ENCODE peak calls at places on chromosomes 16 and 17, in four cellular contexts. E, Q, P and D are unnamed samples.

GRCh38 chr16:87602821-87603683 is 744 bp downstream of the JPH3 start:
- DNase-seq in E (no peak), P (no peak), Q (no peak), D (peak)

GRCh38 chr16:67023689-67024088 is 5.3 kb upstream of the CBFB start:
- DNase-seq in Q (no peak), P (no peak), E (no peak), D (no peak)

GRCh38 chr17:38701504-38702165 is 3.4 kb upstream of the MLLT6 start:
- DNase-seq in P (peak), E (peak), Q (no peak), D (peak)

GRCh38 chr16:66081967-66082366 is 284.5 kb upstream of the CDH5 start:
- DNase-seq in P (peak), E (peak), Q (peak), D (no peak)

GRCh38 chr17:30922235-30922993 is 669 bp downstream of the ADAP2 start:
- DNase-seq in Q (peak), P (peak), E (no peak), D (no peak)

GRCh38 chr17:40938981-40939380 is 1.5 kb upstream of the KRT23 start:
- DNase-seq in P (no peak), Q (no peak), E (peak), D (no peak)

GRCh38 chr16:14139872-14140271 is 68.8 kb downstream of the MRTFB start:
- DNase-seq in Q (no peak), P (no peak), E (no peak), D (no peak)

GRCh38 chr17:9020096-9020823 is 1.1 kb upstream of the NTN1 start:
- DNase-seq in Q (no peak), E (no peak), P (no peak), D (no peak)

GRCh38 chr17:50290074-50290702 is 15.9 kb downstream of the TMEM92 start:
- DNase-seq in P (peak), Q (no peak), E (peak), D (no peak)

GRCh38 chr16:10242916-10243315 is 60.7 kb upstream of the GRIN2A start:
- DNase-seq in P (no peak), E (no peak), Q (no peak), D (no peak)

GRCh38 chr17:4625181-4625601 is 16.3 kb downstream of the ALOX15 start:
- DNase-seq in Q (no peak), E (peak), P (peak), D (no peak)

GRCh38 chr16:9270941-9271340 is 179.5 kb downstream of the HAPSTR1 start:
- DNase-seq in E (no peak), Q (no peak), P (no peak), D (no peak)

GRCh38 chr16:80992676-80993292 is 13.9 kb downstream of the CMC2 start:
- DNase-seq in Q (no peak), P (no peak), E (no peak), D (no peak)

GRCh38 chr17:2703181-2703580 is 8.4 kb downstream of the CLUH start:
- DNase-seq in P (no peak), E (no peak), Q (no peak), D (no peak)

GRCh38 chr16:2205104-2205966 is at the start of gene MLST8:
- DNase-seq in Q (peak), P (peak), E (peak), D (peak)

GRCh38 chr16:17194190-17194780 is 276.5 kb downstream of the XYLT1 start:
- DNase-seq in E (peak), P (no peak), Q (peak), D (peak)

GRCh38 chr16:48558269-48558915 is 51.6 kb downstream of the N4BP1 start:
- DNase-seq in P (peak), Q (no peak), E (peak), D (no peak)

GRCh38 chr16:48559462-48560211 is 50.3 kb downstream of the N4BP1 start:
- DNase-seq in Q (peak), E (peak), P (no peak), D (no peak)

GRCh38 chr16:48556210-48556912 is 53.6 kb downstream of the N4BP1 start:
- DNase-seq in P (no peak), E (no peak), Q (no peak), D (no peak)

GRCh38 chr16:48555597-48555996 is 54.4 kb downstream of the N4BP1 start:
- DNase-seq in P (no peak), Q (no peak), E (no peak), D (no peak)

DNA sequence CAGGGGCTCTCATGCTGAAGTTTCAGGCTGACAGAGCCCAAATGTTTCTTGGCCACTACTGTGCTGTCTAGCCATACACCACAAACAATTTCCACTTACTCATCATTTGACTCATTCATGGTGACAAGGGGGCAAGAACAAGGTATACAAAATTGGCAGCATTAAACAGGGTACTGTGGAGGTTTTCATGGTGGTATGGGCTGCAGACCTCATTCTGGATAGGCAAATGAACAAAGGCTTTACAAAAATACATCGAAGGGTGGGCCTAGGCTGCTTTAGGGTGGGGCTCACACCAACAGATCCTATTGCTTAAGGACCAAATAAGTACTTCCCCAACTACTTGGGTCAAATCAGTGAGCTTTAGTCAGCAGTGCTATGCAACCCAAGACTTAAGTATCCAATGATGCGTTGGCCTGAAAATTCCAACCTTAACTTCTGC is 53.0 kb downstream of the N4BP1 start:
- DNase-seq in E (peak), P (peak), Q (no peak), D (no peak)
- H3K23ac ChIP-seq in E (no peak), P (no peak), Q (no peak), D (no peak)

DNA sequence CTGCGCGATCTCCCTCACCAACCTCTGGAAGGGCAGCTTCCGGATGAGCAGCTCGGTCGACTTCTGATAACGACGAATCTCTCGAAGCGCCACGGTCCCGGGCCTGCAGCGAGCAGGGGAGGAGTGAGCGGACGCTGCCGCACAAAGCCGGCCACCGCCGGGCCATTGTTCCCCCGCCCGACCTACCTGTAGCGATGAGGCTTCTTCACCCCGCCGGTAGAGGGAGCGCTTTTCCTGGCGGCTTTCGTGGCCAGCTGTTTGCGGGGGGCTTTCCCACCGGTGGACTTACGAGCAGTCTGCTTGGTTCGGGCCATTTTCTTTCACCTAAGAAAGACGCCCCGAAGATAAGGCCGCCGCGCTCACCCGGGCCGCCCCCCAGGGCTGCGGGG is 5.8 kb upstream of the UNK start:
- DNase-seq in E (peak), P (no peak), Q (peak), D (no peak)
- H3K14ac ChIP-seq in E (peak), P (no peak), Q (peak), D (peak)

GRCh38 chr17:78862073-78863023 is 21.7 kb upstream of the USP36 start:
- DNase-seq in Q (no peak), E (peak), P (peak), D (no peak)

GRCh38 chr17:78868391-78868790 is 27.8 kb upstream of the USP36 start:
- DNase-seq in Q (no peak), E (peak), P (peak), D (no peak)

GRCh38 chr17:78861229-78861628 is 20.6 kb upstream of the USP36 start:
- DNase-seq in P (no peak), E (no peak), Q (no peak), D (no peak)

GRCh38 chr17:78865682-78866390 is 25.2 kb upstream of the USP36 start:
- DNase-seq in P (peak), E (peak), Q (peak), D (peak)

DNA sequence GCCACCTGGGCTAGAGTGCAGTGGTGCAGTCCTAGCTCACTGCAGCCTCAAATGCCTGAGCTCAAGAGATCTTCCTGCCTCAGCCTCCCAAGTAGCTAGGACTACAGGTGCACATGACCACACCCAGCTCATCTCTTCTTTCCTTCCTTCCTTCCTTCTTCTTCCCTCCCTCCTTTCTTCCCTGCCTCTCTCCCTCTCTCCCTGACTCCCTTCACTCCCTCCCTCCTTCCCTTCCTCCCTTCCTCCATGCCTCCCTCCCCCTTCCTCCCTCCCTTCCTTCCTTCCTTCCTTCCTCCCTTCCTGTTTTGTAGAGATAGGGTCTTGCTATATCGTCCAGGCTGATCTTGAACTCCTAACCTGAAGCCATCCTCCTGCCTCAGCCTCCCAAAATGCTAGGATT is 23.5 kb upstream of the USP36 start:
- DNase-seq in Q (no peak), P (no peak), E (no peak), D (no peak)
- H3K23ac ChIP-seq in Q (no peak), P (no peak), E (no peak), D (no peak)

GRCh38 chr17:73850426-73850825 is 206.2 kb upstream of the SDK2 start:
- DNase-seq in Q (no peak), E (no peak), P (no peak), D (no peak)
- H3K14ac ChIP-seq in Q (no peak), E (no peak), P (no peak), D (peak)

DNA sequence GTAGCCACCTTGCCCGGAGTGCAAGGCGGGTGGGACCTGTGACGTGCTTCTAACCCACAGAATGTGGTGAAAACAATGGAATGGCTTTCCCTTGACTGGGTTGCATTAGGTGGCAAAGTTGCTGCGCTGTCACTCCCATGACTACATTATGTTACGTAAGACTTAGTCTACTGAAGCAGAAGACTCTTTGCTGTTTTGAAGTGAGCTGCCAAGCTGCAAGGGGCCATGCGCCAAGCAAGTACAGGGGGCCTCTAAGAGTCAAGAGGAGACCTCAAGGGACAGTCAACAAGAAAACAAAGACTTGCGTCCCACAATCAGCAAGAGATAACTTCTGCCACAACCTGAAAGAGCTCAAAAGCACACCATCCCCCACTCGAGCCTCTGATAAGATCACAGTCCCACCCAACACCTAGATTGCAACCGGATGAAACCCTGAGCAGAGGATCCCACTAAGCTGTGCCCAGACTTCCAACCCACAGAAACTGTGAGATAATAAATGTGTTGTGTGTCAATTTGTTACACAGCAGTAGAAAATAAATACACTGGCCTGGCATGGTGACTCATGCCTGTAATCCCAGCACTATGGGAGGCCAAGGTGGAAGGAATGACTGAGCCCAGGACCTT is 16.5 kb downstream of the ANKRD11 start:
- DNase-seq in Q (no peak), E (peak), P (peak), D (no peak)
- H3K23ac ChIP-seq in Q (no peak), E (no peak), P (no peak), D (no peak)

GRCh38 chr16:77998350-77999023 is 23.9 kb upstream of the CLEC3A start:
- DNase-seq in Q (no peak), P (no peak), E (no peak), D (no peak)

GRCh38 chr16:77993111-77993571 is 29.2 kb upstream of the CLEC3A start:
- DNase-seq in Q (peak), E (peak), P (peak), D (no peak)

GRCh38 chr16:77995843-77996455 is 26.4 kb upstream of the CLEC3A start:
- DNase-seq in P (no peak), Q (peak), E (no peak), D (no peak)

GRCh38 chr16:77991701-77992100 is 30.6 kb upstream of the CLEC3A start:
- DNase-seq in E (no peak), P (no peak), Q (peak), D (no peak)

DNA sequence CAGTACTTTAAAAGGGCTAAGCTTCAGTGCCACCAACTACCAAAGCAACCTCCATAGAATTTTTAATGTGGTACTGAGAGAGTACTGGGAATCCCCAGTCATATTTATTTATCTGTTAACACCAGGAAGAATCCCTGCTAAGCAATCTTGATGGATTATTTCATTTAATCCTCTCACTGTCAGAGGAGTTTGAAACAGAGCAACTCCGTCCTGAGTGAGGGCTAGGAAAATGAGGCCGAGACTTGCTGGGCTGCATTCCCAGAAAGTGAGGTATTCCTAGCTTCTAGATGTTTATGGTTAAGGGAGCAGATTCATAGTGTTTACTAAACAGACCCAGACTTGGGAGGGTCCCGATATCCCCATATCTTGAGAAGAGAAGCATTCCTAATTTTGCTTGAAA is 28.8 kb upstream of the CLEC3A start:
- DNase-seq in P (peak), Q (no peak), E (peak), D (no peak)
- H3K14ac ChIP-seq in P (no peak), Q (no peak), E (no peak), D (no peak)